ENCODE peak calls at places on chromosomes 16 and 17, in four cellular contexts. E, A, B and J are unnamed samples.
A peak's percentile ranks its signal among the peaks of the same experiment; 100 is the strongest.

GRCh38 chr16:80806957-80807356 is 2.6 kb upstream of the CDYL2 start:
- DNase-seq in E (no peak), A (no peak), B (peak; percentile 11), J (no peak)

GRCh38 chr16:77385481-77385880 is 49.4 kb downstream of the ADAMTS18 start:
- DNase-seq in E (no peak), A (no peak), B (no peak), J (no peak)

GRCh38 chr17:50163846-50164696 is 1.7 kb upstream of the SGCA start:
- DNase-seq in E (no peak), A (peak; percentile 56), B (no peak), J (no peak)

GRCh38 chr16:11250786-11251524 is 5.0 kb downstream of the SOCS1 start:
- DNase-seq in E (no peak), A (no peak), B (no peak), J (no peak)

GRCh38 chr17:82551779-82552457 is 32.4 kb downstream of the FOXK2 start:
- DNase-seq in E (peak; percentile 37), A (no peak), B (peak; percentile 65), J (peak; percentile 53)

GRCh38 chr17:40321502-40322416 is 12.8 kb downstream of the RARA start:
- DNase-seq in E (no peak), A (no peak), B (no peak), J (no peak)

GRCh38 chr16:30926937-30927788 is 3.8 kb downstream of the FBXL19 start:
- DNase-seq in E (no peak), A (no peak), B (no peak), J (no peak)

GRCh38 chr16:70573451-70574121 is 50.0 kb downstream of the SF3B3 start:
- DNase-seq in E (no peak), A (no peak), B (peak; percentile 35), J (peak; percentile 28)

GRCh38 chr16:70679653-70680494 is 6.0 kb downstream of the MTSS2 start:
- DNase-seq in E (peak; percentile 72), A (no peak), B (no peak), J (peak; percentile 82)

GRCh38 chr17:19702231-19702641 is 14.1 kb downstream of the SLC47A2 start:
- DNase-seq in E (no peak), A (no peak), B (peak; percentile 71), J (no peak)

GRCh38 chr16:66740010-66740409 is 11.4 kb downstream of the DYNC1LI2 start:
- DNase-seq in E (peak; percentile 40), A (no peak), B (peak; percentile 39), J (peak; percentile 75)

GRCh38 chr16:88458039-88458772 is 5.1 kb downstream of the ZFPM1 start:
- DNase-seq in E (no peak), A (no peak), B (no peak), J (no peak)

GRCh38 chr17:49365667-49366066 is 3.6 kb upstream of the ZNF652 start:
- DNase-seq in E (peak; percentile 52), A (no peak), B (peak; percentile 56), J (peak; percentile 68)

GRCh38 chr17:21360048-21360447 is 16.1 kb upstream of the KCNJ12 start:
- DNase-seq in E (peak; percentile 32), A (no peak), B (no peak), J (peak; percentile 45)

GRCh38 chr17:74890554-74890953 is 2.9 kb downstream of the FADS6 start:
- DNase-seq in E (no peak), A (no peak), B (no peak), J (no peak)

GRCh38 chr16:89422905-89423630 is 67.3 kb downstream of the ANKRD11 start:
- DNase-seq in E (no peak), A (peak; percentile 72), B (peak; percentile 92), J (peak; percentile 57)

GRCh38 chr16:85103096-85104079 is 8.9 kb downstream of the CIBAR2 start:
- DNase-seq in E (no peak), A (no peak), B (no peak), J (no peak)

GRCh38 chr17:72030067-72030899 is 90.5 kb upstream of the SOX9 start:
- DNase-seq in E (peak; percentile 82), A (peak; percentile 71), B (peak; percentile 16), J (peak; percentile 94)

GRCh38 chr17:43772877-43773648 is 5.7 kb downstream of the DUSP3 start:
- DNase-seq in E (no peak), A (no peak), B (no peak), J (no peak)

GRCh38 chr17:40094874-40095273 is 5.5 kb downstream of the NR1D1 start:
- DNase-seq in E (no peak), A (no peak), B (no peak), J (no peak)

GRCh38 chr17:18227635-18228034 is 2.2 kb downstream of the LLGL1 start:
- DNase-seq in E (no peak), A (no peak), B (no peak), J (no peak)

GRCh38 chr17:49987681-49988441 is 7.2 kb downstream of the DLX3 start:
- DNase-seq in E (no peak), A (no peak), B (no peak), J (peak; percentile 55)

GRCh38 chr17:80832266-80832676 is 159.4 kb upstream of the CHMP6 start:
- DNase-seq in E (peak; percentile 41), A (no peak), B (no peak), J (peak; percentile 71)

GRCh38 chr17:37098910-37099664 is 150.3 kb downstream of the AATF start:
- DNase-seq in E (no peak), A (no peak), B (no peak), J (no peak)
- TF ChIP-seq CREB1 in E (no peak), A (no peak), B (no peak), J (no peak)

DNA sequence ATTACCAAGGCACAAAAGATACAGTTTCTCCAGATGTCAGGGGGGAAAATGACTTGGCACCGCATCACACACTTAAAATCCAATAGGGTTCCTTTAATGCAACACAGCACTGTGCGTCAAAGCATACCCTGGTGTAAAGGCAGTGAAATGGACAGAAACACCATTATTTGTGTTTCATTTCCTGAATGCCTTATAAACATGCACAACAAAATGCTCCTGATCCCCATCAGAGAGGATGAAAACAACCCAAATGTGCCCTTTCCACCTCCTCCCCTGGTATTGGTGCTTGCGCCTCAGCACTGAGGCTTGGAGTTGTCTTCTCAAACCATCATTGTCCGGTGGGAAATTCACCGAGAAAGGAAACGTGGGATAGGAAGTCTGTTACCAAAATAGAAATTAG is 829 bp downstream of the CDC27 start:
- DNase-seq in E (no peak), A (no peak), B (no peak), J (peak; percentile 16)
- TF ChIP-seq CREB1 in E (no peak), A (peak; percentile 59), B (no peak), J (no peak)

GRCh38 chr17:77691216-77692085 is 267.1 kb upstream of the TNRC6C start:
- DNase-seq in E (no peak), A (no peak), B (no peak), J (no peak)
- TF ChIP-seq CREB1 in E (no peak), A (no peak), B (no peak), J (no peak)

GRCh38 chr16:4051591-4051990 is 64.7 kb downstream of the ADCY9 start:
- DNase-seq in E (no peak), A (no peak), B (no peak), J (no peak)

GRCh38 chr16:4055748-4056147 is 60.5 kb downstream of the ADCY9 start:
- DNase-seq in E (no peak), A (no peak), B (no peak), J (no peak)

GRCh38 chr16:4052801-4053662 is 63.2 kb downstream of the ADCY9 start:
- DNase-seq in E (no peak), A (no peak), B (no peak), J (no peak)

GRCh38 chr16:4052096-4052495 is 64.1 kb downstream of the ADCY9 start:
- DNase-seq in E (no peak), A (no peak), B (no peak), J (no peak)

DNA sequence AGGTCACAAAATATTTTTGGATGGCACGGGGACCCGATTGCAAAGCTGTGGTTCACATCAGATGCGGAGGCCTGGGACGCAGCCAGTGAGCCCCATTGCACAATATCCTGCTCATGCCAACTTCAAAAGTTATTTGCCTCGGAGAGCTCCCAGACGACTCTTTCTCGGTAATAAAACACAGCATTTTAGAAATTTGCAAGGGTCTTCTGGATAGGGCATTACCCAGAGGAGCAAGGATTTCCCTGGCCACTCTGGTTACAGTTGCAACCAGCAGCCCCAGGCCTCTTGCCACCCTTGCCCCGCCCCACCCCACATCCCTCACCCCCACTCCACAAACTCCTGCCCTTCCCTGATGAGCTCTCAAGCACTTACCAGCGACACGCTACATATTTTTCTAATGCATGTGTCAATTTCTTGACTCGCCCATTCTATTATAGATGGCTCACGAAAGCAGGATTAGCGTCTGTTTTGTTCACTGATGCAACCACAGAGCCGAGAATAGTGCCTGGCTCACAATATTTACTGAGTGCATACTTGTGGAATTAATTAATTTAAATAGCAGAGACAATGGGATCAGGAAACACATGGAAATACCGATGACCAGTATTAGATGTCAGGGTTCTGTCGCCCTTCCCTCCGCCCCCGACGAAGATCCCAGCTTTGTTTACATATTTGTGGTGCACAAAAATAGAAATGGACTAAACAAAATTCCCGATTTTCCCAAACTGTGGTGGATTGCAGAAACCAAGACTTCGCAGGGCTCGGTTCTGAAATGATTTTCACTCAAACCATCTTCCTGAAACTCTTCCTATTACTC is 62.4 kb downstream of the ADCY9 start:
- DNase-seq in E (no peak), A (no peak), B (no peak), J (no peak)
- TF ChIP-seq CREB1 in E (no peak), A (no peak), B (no peak), J (no peak)

DNA sequence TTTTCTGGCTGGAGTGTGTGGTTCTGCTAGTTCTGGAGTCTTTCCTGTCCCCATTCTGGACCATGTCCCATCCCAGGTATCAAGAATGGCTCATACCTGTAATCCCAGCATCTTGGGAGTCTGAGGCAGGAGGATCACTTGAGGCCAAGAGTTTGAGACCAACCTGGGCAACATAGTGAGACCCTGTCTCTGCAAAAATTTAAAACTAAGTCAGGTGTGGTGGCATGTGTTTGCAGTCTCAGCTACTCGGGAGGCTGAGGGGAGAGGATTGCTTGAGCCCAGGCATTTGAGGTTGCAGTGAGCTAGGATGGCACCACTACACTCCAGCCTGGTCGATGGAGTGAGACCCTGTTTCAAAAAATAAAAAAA is 15.3 kb upstream of the WNT3 start:
- DNase-seq in E (no peak), A (no peak), B (no peak), J (no peak)
- TF ChIP-seq CREB1 in E (no peak), A (no peak), B (no peak), J (no peak)

DNA sequence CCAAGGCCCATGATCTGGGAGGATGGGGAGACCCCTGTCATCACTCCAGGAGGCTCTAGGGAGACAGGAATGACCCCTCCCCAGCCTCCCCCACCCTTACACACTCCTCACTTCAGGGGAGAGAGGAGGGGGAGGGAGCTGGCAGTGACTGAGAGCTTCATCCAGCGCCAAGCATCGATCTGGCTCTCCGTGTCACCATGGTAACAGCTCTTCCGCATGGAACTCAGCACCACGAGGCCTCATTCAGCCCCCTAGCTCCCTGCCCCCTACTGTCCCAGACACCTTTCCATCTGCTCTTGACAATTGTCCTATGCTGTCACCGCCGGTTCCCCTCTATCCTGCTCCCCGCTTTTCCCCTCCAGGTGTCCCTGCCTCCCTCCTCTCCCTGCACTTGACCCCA is 35.5 kb downstream of the GP2 start:
- DNase-seq in E (peak; percentile 11), A (no peak), B (no peak), J (peak; percentile 44)
- TF ChIP-seq CREB1 in E (no peak), A (no peak), B (no peak), J (no peak)